ENCODE peak calls at places on chromosomes 1 and 21, in nine cellular contexts. E is small intestine; F is naive thymus-derived CD4-positive, alpha-beta T cell; N is breast epithelium; Z is CD8-positive, alpha-beta T cell; U is fibroblast of lung; D is ovary; T is spleen; W is endodermal cell. J is an unnamed sample.

GRCh38 chr1:202689493-202690342 is 20.5 kb downstream of the SYT2 start:
- DNase-seq in E (no peak), F (no peak), N (no peak), Z (no peak), U (no peak), D (no peak), T (peak; percentile 51), W (no peak), J (no peak)

GRCh38 chr1:64866689-64867088 is 99.7 kb downstream of the JAK1 start:
- DNase-seq in E (no peak), F (no peak), N (no peak), Z (no peak), U (peak; percentile 47), D (no peak), T (no peak), W (no peak), J (no peak)

GRCh38 chr21:38171723-38172344 is 85.0 kb upstream of the KCNJ15 start:
- DNase-seq in E (no peak), F (no peak), N (no peak), Z (no peak), U (peak; percentile 54), D (no peak), T (no peak), W (peak; percentile 91), J (no peak)

GRCh38 chr1:220527279-220528048 is 472 bp upstream of the MARK1 start:
- DNase-seq in E (peak; percentile 15), F (no peak), N (no peak), Z (no peak), U (no peak), D (no peak), T (no peak), W (peak; percentile 74), J (no peak)

GRCh38 chr1:167706931-167707877 is 14.6 kb upstream of the MPZL1 start:
- DNase-seq in E (no peak), F (no peak), N (no peak), Z (no peak), U (no peak), D (no peak), T (no peak), W (peak; percentile 32), J (no peak)

GRCh38 chr1:17605582-17606344 is 66.3 kb downstream of the ARHGEF10L start:
- DNase-seq in E (no peak), F (no peak), N (no peak), Z (no peak), U (peak; percentile 49), D (peak; percentile 45), T (no peak), W (no peak), J (no peak)

GRCh38 chr1:184387069-184387870 is 441 bp downstream of the C1orf21 start:
- DNase-seq in E (no peak), F (no peak), N (peak; percentile 55), Z (peak; percentile 55), U (no peak), D (peak; percentile 52), T (peak; percentile 87), W (peak; percentile 82), J (peak; percentile 22)

GRCh38 chr1:221712198-221712684 is 29.6 kb downstream of the DUSP10 start:
- DNase-seq in E (peak; percentile 52), F (peak; percentile 61), N (no peak), Z (peak; percentile 42), U (peak; percentile 87), D (no peak), T (no peak), W (no peak), J (peak; percentile 85)

DNA sequence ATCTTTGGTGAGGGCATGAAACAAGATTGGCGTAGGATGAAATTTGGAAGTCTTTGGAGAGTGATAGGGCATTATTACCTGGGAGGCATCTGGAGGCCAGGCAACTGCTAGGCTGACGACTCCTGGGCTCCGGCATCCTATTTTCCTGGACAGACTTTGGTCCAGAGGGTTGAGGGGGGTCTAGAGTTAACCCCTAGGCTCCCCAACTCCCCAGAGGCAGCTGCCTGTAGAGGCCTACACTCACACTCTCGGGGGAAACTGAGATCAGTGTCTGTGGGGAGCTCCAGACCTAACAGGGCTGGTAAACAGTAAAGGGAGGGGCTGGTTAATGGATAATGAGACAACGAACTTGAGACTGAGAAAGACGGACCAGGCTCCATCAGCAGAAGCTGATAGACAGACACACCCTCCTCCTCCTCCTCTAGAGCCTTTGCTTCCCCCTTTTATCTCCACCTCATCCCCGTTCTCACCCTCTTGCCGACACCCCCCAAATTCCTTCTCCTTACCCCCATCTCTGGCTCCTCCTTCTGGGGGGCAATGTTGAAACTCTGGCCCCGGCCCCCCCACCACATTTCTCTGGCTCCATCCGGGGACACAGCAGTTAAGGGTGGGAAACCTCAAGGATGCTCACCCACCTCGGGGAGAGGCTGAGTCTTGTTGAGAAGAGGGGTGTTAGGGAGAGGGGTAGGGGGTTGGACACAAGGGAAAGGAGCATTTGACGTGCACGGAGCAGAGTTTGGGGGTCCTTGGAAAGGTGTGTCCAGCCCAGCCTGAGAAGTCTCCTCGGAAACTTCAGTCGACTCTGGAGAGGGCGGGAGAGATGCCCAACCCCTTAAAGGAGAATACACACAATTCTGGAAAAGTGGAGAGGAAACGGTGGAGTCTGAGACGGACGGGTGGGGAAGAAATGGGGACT is at the start of gene MTMR11:
- DNase-seq in E (peak; percentile 93), F (no peak), N (no peak), Z (no peak), U (peak; percentile 44), D (peak; percentile 62), T (no peak), W (peak; percentile 67), J (no peak)
- H3K4me3 ChIP-seq in E (peak within 1 kb of the TSS; percentile 69), F (no peak within 1 kb of the TSS), N (peak within 1 kb of the TSS; percentile 80), Z (no peak within 1 kb of the TSS), U (peak within 1 kb of the TSS; percentile 80), D (peak within 1 kb of the TSS; percentile 54), T (peak within 1 kb of the TSS; percentile 33), W (peak within 1 kb of the TSS; percentile 29), J (no peak within 1 kb of the TSS)

DNA sequence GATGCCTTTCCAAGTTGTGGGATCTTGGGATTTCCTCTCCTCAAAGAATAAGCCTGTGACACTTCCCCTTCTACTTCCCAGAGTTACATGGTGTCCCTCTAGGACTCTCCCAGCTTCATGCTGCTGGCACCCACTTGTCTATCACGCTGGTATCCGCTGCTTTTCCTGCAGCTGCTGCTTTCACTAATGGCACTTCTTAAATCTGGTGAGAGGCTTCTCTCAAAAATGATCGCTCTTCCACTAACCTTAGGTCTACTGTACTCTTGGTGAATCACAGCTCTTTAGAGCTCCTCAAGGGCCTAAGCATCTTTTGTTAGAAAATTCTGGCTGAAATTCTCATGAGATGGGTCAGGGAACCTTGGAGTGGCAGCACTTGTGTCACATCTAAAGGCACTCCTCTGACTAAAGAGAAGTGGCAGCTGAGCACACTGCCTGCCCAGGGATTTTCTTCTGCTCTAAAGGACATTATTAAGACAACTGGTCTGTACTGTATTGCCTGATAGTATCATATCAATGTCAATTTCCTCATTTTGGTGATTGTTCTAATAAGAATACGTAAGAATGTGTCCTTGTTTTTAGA is 32.1 kb downstream of the ZMYND12 start:
- DNase-seq in E (no peak), F (no peak), N (no peak), Z (no peak), U (no peak), D (no peak), T (no peak), W (no peak), J (no peak)
- H3K4me3 ChIP-seq in E (no peak overlapping the region), F (no peak overlapping the region), N (no peak overlapping the region), Z (no peak overlapping the region), U (no peak overlapping the region), D (no peak overlapping the region), T (no peak overlapping the region), W (no peak overlapping the region), J (no peak overlapping the region)

GRCh38 chr1:40766560-40766959 is 17.0 kb upstream of the KCNQ4 start:
- DNase-seq in E (no peak), F (no peak), N (no peak), Z (no peak), U (no peak), D (no peak), T (no peak), W (peak; percentile 18), J (no peak)

GRCh38 chr1:40766017-40766416 is 17.6 kb upstream of the KCNQ4 start:
- DNase-seq in E (no peak), F (no peak), N (no peak), Z (no peak), U (no peak), D (no peak), T (no peak), W (no peak), J (no peak)

GRCh38 chr1:40762144-40762923 is 21.3 kb upstream of the KCNQ4 start:
- DNase-seq in E (no peak), F (no peak), N (no peak), Z (no peak), U (no peak), D (no peak), T (no peak), W (no peak), J (no peak)

GRCh38 chr1:40760984-40761383 is 22.6 kb upstream of the KCNQ4 start:
- DNase-seq in E (no peak), F (no peak), N (no peak), Z (no peak), U (no peak), D (no peak), T (no peak), W (no peak), J (no peak)

DNA sequence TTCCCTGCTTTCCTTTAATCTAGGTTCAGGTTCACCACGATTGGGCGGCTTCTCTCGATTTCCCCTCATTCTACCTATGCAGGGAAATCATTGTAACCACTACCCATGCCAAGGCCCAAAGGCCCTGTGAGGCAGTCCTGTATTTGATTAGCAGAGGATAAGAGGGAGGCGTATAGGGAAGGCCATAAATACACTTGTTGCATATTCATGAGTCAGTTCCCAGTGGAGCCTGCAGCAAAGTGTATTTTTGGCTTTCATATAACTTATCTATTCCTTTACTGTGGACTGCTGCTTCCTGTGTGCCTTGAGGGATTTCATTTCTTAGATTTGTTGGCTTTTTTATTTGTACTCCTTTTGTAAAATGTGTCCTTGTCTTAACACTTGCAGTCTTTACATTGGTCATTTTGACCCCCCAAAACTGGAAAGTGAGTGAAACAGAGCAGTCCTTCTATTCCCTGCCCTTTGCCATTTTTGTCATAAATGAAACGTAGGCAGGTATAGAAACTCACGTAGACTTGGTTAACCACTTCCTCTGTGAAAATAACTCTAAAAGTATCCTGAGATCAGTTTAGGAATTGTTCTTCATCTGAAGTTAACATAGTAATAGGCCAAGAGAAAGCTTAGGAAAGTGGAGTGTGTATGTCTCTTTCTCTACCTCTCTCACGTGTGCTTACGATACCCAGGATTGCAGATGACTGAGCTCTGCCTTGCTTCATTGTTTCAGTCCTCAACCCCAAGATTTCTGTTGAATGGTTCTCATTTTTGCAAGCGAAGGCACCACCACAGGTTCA is 19.6 kb upstream of the KCNQ4 start:
- DNase-seq in E (no peak), F (peak; percentile 43), N (no peak), Z (no peak), U (no peak), D (no peak), T (no peak), W (no peak), J (no peak)
- H3K4me3 ChIP-seq in E (no peak overlapping the region), F (no peak overlapping the region), N (no peak overlapping the region), Z (no peak overlapping the region), U (no peak overlapping the region), D (no peak overlapping the region), T (no peak overlapping the region), W (no peak overlapping the region), J (peak overlapping the region; percentile 11)

GRCh38 chr21:39386194-39386593 is 37.3 kb upstream of the HMGN1 start:
- DNase-seq in E (no peak), F (no peak), N (no peak), Z (no peak), U (peak; percentile 17), D (peak; percentile 47), T (peak; percentile 79), W (no peak), J (no peak)

GRCh38 chr21:39384674-39385298 is 35.9 kb upstream of the HMGN1 start:
- DNase-seq in E (peak; percentile 9), F (no peak), N (no peak), Z (no peak), U (peak; percentile 42), D (no peak), T (no peak), W (no peak), J (no peak)

GRCh38 chr21:39386899-39387298 is 38.0 kb upstream of the HMGN1 start:
- DNase-seq in E (no peak), F (no peak), N (no peak), Z (no peak), U (no peak), D (no peak), T (no peak), W (no peak), J (no peak)

GRCh38 chr21:39387461-39388037 is 38.7 kb upstream of the HMGN1 start:
- DNase-seq in E (peak; percentile 84), F (peak; percentile 88), N (peak; percentile 83), Z (peak; percentile 89), U (peak; percentile 84), D (peak; percentile 93), T (peak; percentile 96), W (peak; percentile 98), J (peak; percentile 93)

GRCh38 chr21:39385299-39386145 is 36.6 kb upstream of the HMGN1 start:
- DNase-seq in E (peak; percentile 99), F (peak; percentile 22), N (peak; percentile 70), Z (peak; percentile 64), U (peak; percentile 82), D (peak; percentile 79), T (peak; percentile 94), W (no peak), J (no peak)
- H3K4me3 ChIP-seq in E (peak overlapping the region; percentile 41), F (peak overlapping the region; percentile 24), N (peak overlapping the region; percentile 59), Z (peak overlapping the region; percentile 37), U (peak overlapping the region; percentile 53), D (peak overlapping the region; percentile 32), T (peak overlapping the region; percentile 36), W (no peak overlapping the region), J (no peak overlapping the region)

J was measured in Jurkat, Clone E6-1.